ENCODE peak calls at places on chromosomes 3 and 15, in nine cellular contexts. R is natural killer cell treated with Interleukin-12 subunit alpha and Interleukin-12 subunit beta and Interleukin-15 and Interleukin-18, amount 100 ng/mL, for 72 hours; J is amygdala; K is stimulated activated CD4-positive, alpha-beta T cell treated with anti-CD3 and anti-CD28 coated beads, Interleukin-15, amount 100 ng/mL, for 48 hours; N is H54; V is NCI-H2029; P is activated CD8-positive, alpha-beta memory T cell treated with anti-CD3 and anti-CD28 coated beads, Interleukin-2, amount 10 ng/mL, durations not matched to agents 7 days and 5 days; T is T follicular helper cell; M is epithelial cell of esophagus. Z is an unnamed sample.
A peak's percentile ranks its signal among the peaks of the same experiment; 100 is the strongest.

GRCh38 chr3:160226026-160226739 is 961 bp downstream of the C3orf80 start:
- DNase-seq in R (no peak), J (no peak), K (no peak), N (no peak), V (no peak), P (no peak), T (no peak), M (no peak), Z (no peak)

GRCh38 chr15:68279218-68279533 is 1.6 kb downstream of the FEM1B start:
- DNase-seq in R (no peak), J (no peak), K (no peak), N (no peak), V (no peak), P (no peak), T (no peak), M (no peak), Z (no peak)

GRCh38 chr3:18351069-18351628 is 74.0 kb downstream of the SATB1 start:
- DNase-seq in R (no peak), J (no peak), K (no peak), N (no peak), V (peak; percentile 12), P (no peak), T (no peak), M (no peak), Z (no peak)

GRCh38 chr3:139204756-139205155 is 139.1 kb upstream of the MRPS22 start:
- DNase-seq in R (no peak), J (no peak), K (no peak), N (no peak), V (no peak), P (no peak), T (no peak), M (no peak), Z (no peak)

GRCh38 chr3:9729419-9729818 is 2.1 kb upstream of the BRPF1 start:
- DNase-seq in R (no peak), J (no peak), K (no peak), N (no peak), V (no peak), P (no peak), T (no peak), M (no peak), Z (no peak)

GRCh38 chr3:9736831-9737230 is 5.3 kb downstream of the BRPF1 start:
- DNase-seq in R (no peak), J (no peak), K (no peak), N (no peak), V (no peak), P (no peak), T (no peak), M (peak; percentile 16), Z (no peak)

GRCh38 chr3:5002174-5002870 is 23.1 kb downstream of the BHLHE40 start:
- DNase-seq in R (peak; percentile 96), J (no peak), K (peak; percentile 57), N (no peak), V (no peak), P (peak; percentile 92), T (no peak), M (no peak), Z (no peak)

GRCh38 chr15:56496635-56497034 is 31.7 kb upstream of the MNS1 start:
- DNase-seq in R (no peak), J (no peak), K (no peak), N (peak; percentile 21), V (peak; percentile 31), P (no peak), T (no peak), M (peak; percentile 73), Z (peak; percentile 17)

GRCh38 chr3:9452417-9452816 is 55.0 kb downstream of the SETD5 start:
- DNase-seq in R (no peak), J (no peak), K (no peak), N (no peak), V (peak; percentile 70), P (no peak), T (no peak), M (no peak), Z (no peak)

GRCh38 chr15:67176195-67176971 is 78.1 kb downstream of the AAGAB start:
- DNase-seq in R (no peak), J (peak; percentile 27), K (no peak), N (no peak), V (peak; percentile 68), P (no peak), T (no peak), M (no peak), Z (no peak)

GRCh38 chr3:9893739-9894138 is 3.3 kb downstream of the JAGN1 start:
- DNase-seq in R (no peak), J (no peak), K (no peak), N (no peak), V (no peak), P (no peak), T (no peak), M (no peak), Z (no peak)

GRCh38 chr15:80141916-80142598 is 10.7 kb upstream of the FAH start:
- DNase-seq in R (no peak), J (no peak), K (no peak), N (no peak), V (no peak), P (no peak), T (no peak), M (no peak), Z (no peak)

GRCh38 chr15:42622328-42622925 is 47.0 kb downstream of the STARD9 start:
- DNase-seq in R (no peak), J (no peak), K (no peak), N (no peak), V (no peak), P (no peak), T (no peak), M (peak; percentile 4), Z (no peak)

Z was measured in 8988T.